ENCODE peak calls at places on chromosomes 1 and 21, in five cellular contexts. U, N, W, P and O are unnamed samples.

GRCh38 chr21:14096172-14096571 is 114.6 kb downstream of the LIPI start:
- DNase-seq in U (no peak), N (no peak), W (peak; percentile 36), P (no peak), O (no peak)

GRCh38 chr1:25616932-25617625 is 488 bp downstream of the MAN1C1 start:
- DNase-seq in U (no peak), N (peak; percentile 70), W (no peak), P (peak; percentile 63), O (no peak)

GRCh38 chr1:33349778-33350610 is 29.1 kb upstream of the A3GALT2 start:
- DNase-seq in U (peak; percentile 72), N (peak; percentile 98), W (no peak), P (peak; percentile 97), O (peak; percentile 62)

GRCh38 chr1:54260810-54261209 is 60.8 kb downstream of the MRPL37 start:
- DNase-seq in U (no peak), N (no peak), W (no peak), P (no peak), O (no peak)

GRCh38 chr1:31497601-31498000 is 78.7 kb upstream of the TINAGL1 start:
- DNase-seq in U (peak; percentile 68), N (no peak), W (no peak), P (no peak), O (no peak)

GRCh38 chr1:16468558-16468957 is 28.0 kb downstream of the NECAP2 start:
- DNase-seq in U (no peak), N (no peak), W (no peak), P (no peak), O (no peak)

GRCh38 chr21:26888256-26888655 is 43.0 kb upstream of the ADAMTS1 start:
- DNase-seq in U (no peak), N (no peak), W (no peak), P (no peak), O (no peak)

GRCh38 chr1:93051961-93052360 is 27.1 kb upstream of the MTF2 start:
- DNase-seq in U (no peak), N (no peak), W (no peak), P (no peak), O (no peak)

GRCh38 chr1:198597690-198598430 is 41.0 kb upstream of the PTPRC start:
- DNase-seq in U (no peak), N (no peak), W (no peak), P (no peak), O (no peak)

GRCh38 chr1:199811163-199811562 is 216.3 kb upstream of the NR5A2 start:
- DNase-seq in U (no peak), N (no peak), W (no peak), P (no peak), O (no peak)

GRCh38 chr1:25780318-25781129 is 19.5 kb upstream of the SELENON start:
- DNase-seq in U (peak; percentile 49), N (no peak), W (no peak), P (no peak), O (peak; percentile 34)

GRCh38 chr1:8702121-8702520 is 115.3 kb downstream of the RERE start:
- DNase-seq in U (no peak), N (peak; percentile 33), W (no peak), P (no peak), O (peak; percentile 59)

GRCh38 chr1:79726911-79727310 is 720.4 kb upstream of the ADGRL4 start:
- DNase-seq in U (peak; percentile 29), N (no peak), W (no peak), P (no peak), O (no peak)

GRCh38 chr1:55970711-55971110 is 608.7 kb downstream of the PLPP3 start:
- DNase-seq in U (peak; percentile 56), N (no peak), W (no peak), P (no peak), O (no peak)

GRCh38 chr1:79617777-79618176 is 611.2 kb upstream of the ADGRL4 start:
- DNase-seq in U (no peak), N (no peak), W (no peak), P (peak; percentile 6), O (no peak)

GRCh38 chr1:77031101-77031662 is 163.9 kb downstream of the ST6GALNAC5 start:
- DNase-seq in U (peak; percentile 73), N (no peak), W (no peak), P (no peak), O (no peak)

GRCh38 chr21:33931799-33932390 is 16.3 kb upstream of the ATP5PO start:
- DNase-seq in U (no peak), N (no peak), W (no peak), P (no peak), O (no peak)

GRCh38 chr1:78682527-78682926 is 32.9 kb downstream of the IFI44 start:
- DNase-seq in U (peak; percentile 15), N (no peak), W (no peak), P (no peak), O (no peak)

GRCh38 chr1:1206376-1207253 is at the start of gene TNFRSF18:
- DNase-seq in U (no peak), N (peak; percentile 62), W (no peak), P (no peak), O (no peak)
- TF ChIP-seq MXI1 in U (no peak), N (no peak), W (no peak), P (no peak), O (no peak)

GRCh38 chr21:44891631-44892031 is 18.1 kb upstream of the PTTG1IP start:
- DNase-seq in U (no peak), N (no peak), W (no peak), P (no peak), O (no peak)
- TF ChIP-seq MXI1 in U (no peak), N (no peak), W (no peak), P (no peak), O (no peak)

GRCh38 chr1:13956386-13956785 is 256.4 kb downstream of the PRDM2 start:
- DNase-seq in U (no peak), N (no peak), W (no peak), P (no peak), O (no peak)

GRCh38 chr1:13950637-13951036 is 250.6 kb downstream of the PRDM2 start:
- DNase-seq in U (no peak), N (peak; percentile 31), W (no peak), P (peak; percentile 53), O (no peak)

GRCh38 chr1:13951793-13952751 is 252.1 kb downstream of the PRDM2 start:
- DNase-seq in U (no peak), N (no peak), W (no peak), P (no peak), O (no peak)

GRCh38 chr1:13949571-13949970 is 249.6 kb downstream of the PRDM2 start:
- DNase-seq in U (no peak), N (no peak), W (no peak), P (no peak), O (no peak)

GRCh38 chr1:13952985-13953384 is 253.0 kb downstream of the PRDM2 start:
- DNase-seq in U (no peak), N (no peak), W (no peak), P (no peak), O (no peak)
- TF ChIP-seq MXI1 in U (no peak), N (no peak), W (no peak), P (no peak), O (no peak)

GRCh38 chr1:160768295-160768657 is 27.7 kb upstream of the LY9 start:
- DNase-seq in U (no peak), N (no peak), W (peak; percentile 84), P (no peak), O (peak; percentile 29)
- TF ChIP-seq MXI1 in U (no peak), N (no peak), W (peak; percentile 63), P (no peak), O (no peak)

DNA sequence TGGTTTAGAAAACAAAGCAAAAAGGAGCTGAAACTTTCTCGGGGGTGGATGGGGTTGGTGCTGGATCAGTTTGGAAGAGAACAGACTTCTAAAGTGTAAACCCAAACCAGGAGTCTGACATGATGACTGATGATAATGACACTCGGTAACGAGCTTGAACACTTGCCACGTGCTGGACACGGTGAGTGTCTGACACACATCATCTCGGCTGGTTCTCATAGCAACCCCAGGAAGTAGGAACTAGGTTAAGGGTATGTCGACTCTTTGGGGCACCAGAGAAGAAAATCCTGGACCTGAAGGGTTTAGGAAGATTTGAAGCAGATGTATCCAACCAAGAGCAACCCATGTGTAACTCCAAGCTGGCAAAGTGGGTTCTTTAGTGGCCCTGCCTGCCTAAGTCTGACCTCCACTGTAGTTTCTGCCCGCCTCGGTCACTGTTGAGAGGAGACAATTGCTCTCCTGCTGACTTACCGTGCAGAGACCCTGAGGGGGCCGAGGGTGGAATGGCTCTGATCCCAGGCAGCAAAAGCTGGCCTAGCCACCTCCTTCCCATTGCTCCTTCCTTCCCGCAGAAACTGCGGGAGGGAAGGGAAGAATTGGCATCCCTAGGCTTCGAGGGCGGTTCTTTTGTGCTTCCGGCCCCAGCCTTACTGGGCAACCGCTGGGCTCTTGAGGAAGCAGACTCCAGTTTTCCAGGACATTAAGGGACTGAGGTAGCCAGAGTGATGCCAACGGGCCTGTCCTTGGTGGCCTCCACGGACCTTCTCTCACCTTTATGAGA is 156.0 kb downstream of the TOMM20 start:
- DNase-seq in U (no peak), N (no peak), W (no peak), P (no peak), O (no peak)
- TF ChIP-seq MXI1 in U (no peak), N (no peak), W (no peak), P (no peak), O (no peak)

DNA sequence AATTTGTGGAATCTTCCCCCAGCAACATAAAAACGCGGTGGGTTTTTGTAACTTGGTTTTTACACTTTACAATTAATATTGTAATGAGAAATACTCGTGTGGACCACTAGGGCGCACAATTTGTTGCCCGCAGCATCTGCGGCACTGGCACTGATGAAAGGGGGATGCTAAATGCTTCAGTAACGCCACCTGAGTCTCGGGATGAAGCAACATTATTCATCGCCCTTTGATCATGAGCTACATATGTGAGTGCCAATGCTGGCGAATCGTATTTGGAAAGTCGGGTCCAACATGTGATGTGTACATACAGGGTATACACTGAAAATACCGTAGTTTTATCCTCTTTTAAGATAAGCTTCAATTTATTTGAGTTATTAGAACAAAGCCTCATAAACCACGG is 34.2 kb upstream of the COX20 start:
- DNase-seq in U (peak; percentile 13), N (peak; percentile 65), W (no peak), P (peak; percentile 62), O (peak; percentile 87)
- TF ChIP-seq MXI1 in U (no peak), N (no peak), W (no peak), P (no peak), O (no peak)

GRCh38 chr1:225777058-225777582 is 506 bp upstream of the SRP9 start:
- DNase-seq in U (no peak), N (no peak), W (no peak), P (no peak), O (no peak)
- TF ChIP-seq MXI1 in U (no peak), N (no peak), W (no peak), P (no peak), O (no peak)

GRCh38 chr21:44253832-44254700 is 7.6 kb downstream of the DNMT3L start:
- DNase-seq in U (no peak), N (no peak), W (no peak), P (no peak), O (no peak)
- TF ChIP-seq MXI1 in U (no peak), N (no peak), W (no peak), P (no peak), O (no peak)